ENCODE peak calls at places on chromosomes 4 and X, in five cellular contexts. M is coronary artery, J is colonic mucosa, G is hepatocyte, S is dorsolateral prefrontal cortex. P is an unnamed sample.

GRCh38 chr4:133759428-133759827 is 442.2 kb downstream of the PABPC4L start:
- DNase-seq in M (no peak), J (no peak), G (no peak), S (no peak), P (no peak)

GRCh38 chrX:40552768-40553167 is 28.0 kb upstream of the ATP6AP2 start:
- DNase-seq in M (no peak), J (no peak), G (no peak), S (no peak), P (no peak)

GRCh38 chrX:20056704-20057103 is 60.0 kb downstream of the MAP7D2 start:
- DNase-seq in M (no peak), J (no peak), G (peak; percentile 8), S (peak; percentile 49), P (no peak)

GRCh38 chr4:37956941-37957340 is 3.3 kb upstream of the PTTG2 start:
- DNase-seq in M (no peak), J (no peak), G (no peak), S (no peak), P (no peak)

GRCh38 chr4:6999172-7000086 is 43.7 kb upstream of the TADA2B start:
- DNase-seq in M (no peak), J (no peak), G (no peak), S (no peak), P (no peak)

GRCh38 chr4:148261861-148262260 is 180.4 kb downstream of the NR3C2 start:
- DNase-seq in M (no peak), J (no peak), G (no peak), S (no peak), P (no peak)

GRCh38 chr4:113945906-113946305 is 33.5 kb downstream of the ARSJ start:
- DNase-seq in M (no peak), J (no peak), G (no peak), S (no peak), P (no peak)

GRCh38 chr4:89331637-89332544 is 24.3 kb upstream of the GPRIN3 start:
- DNase-seq in M (no peak), J (no peak), G (no peak), S (no peak), P (no peak)

GRCh38 chr4:59457576-59457975 is 1742.5 kb upstream of the ADGRL3 start:
- DNase-seq in M (no peak), J (no peak), G (no peak), S (no peak), P (no peak)

GRCh38 chr4:3387154-3387942 is 54.4 kb upstream of the HGFAC start:
- DNase-seq in M (no peak), J (no peak), G (no peak), S (no peak), P (no peak)

GRCh38 chr4:3388461-3389185 is 53.1 kb upstream of the HGFAC start:
- DNase-seq in M (no peak), J (no peak), G (no peak), S (no peak), P (no peak)

GRCh38 chr4:3387943-3388348 is 53.8 kb upstream of the HGFAC start:
- DNase-seq in M (no peak), J (peak; percentile 76), G (no peak), S (no peak), P (peak; percentile 74)

GRCh38 chr4:3389879-3390840 is 51.6 kb upstream of the HGFAC start:
- DNase-seq in M (no peak), J (no peak), G (no peak), S (no peak), P (no peak)

GRCh38 chr4:3389186-3389878 is 52.4 kb upstream of the HGFAC start:
- DNase-seq in M (no peak), J (no peak), G (no peak), S (no peak), P (no peak)
- H3K4me3 ChIP-seq in M (peak overlapping the region; percentile 61), J (no peak overlapping the region), G (no peak overlapping the region), S (peak overlapping the region; percentile 28), P (no peak overlapping the region)

GRCh38 chr4:24978291-24979072 is 52.3 kb downstream of the LGI2 start:
- DNase-seq in M (no peak), J (no peak), G (no peak), S (no peak), P (no peak)

GRCh38 chr4:24975505-24975904 is 55.2 kb downstream of the LGI2 start:
- DNase-seq in M (no peak), J (no peak), G (no peak), S (no peak), P (no peak)

GRCh38 chr4:24984602-24985532 is 45.9 kb downstream of the LGI2 start:
- DNase-seq in M (no peak), J (no peak), G (no peak), S (no peak), P (no peak)

GRCh38 chr4:24980064-24980690 is 50.6 kb downstream of the LGI2 start:
- DNase-seq in M (no peak), J (peak; percentile 61), G (peak; percentile 79), S (peak; percentile 55), P (peak; percentile 54)

GRCh38 chr4:24979554-24979953 is 51.2 kb downstream of the LGI2 start:
- DNase-seq in M (no peak), J (peak; percentile 38), G (no peak), S (no peak), P (peak; percentile 20)
- H3K4me3 ChIP-seq in M (peak overlapping the region; percentile 48), J (no peak overlapping the region), G (no peak overlapping the region), S (peak overlapping the region; percentile 29), P (peak overlapping the region; percentile 3)

DNA sequence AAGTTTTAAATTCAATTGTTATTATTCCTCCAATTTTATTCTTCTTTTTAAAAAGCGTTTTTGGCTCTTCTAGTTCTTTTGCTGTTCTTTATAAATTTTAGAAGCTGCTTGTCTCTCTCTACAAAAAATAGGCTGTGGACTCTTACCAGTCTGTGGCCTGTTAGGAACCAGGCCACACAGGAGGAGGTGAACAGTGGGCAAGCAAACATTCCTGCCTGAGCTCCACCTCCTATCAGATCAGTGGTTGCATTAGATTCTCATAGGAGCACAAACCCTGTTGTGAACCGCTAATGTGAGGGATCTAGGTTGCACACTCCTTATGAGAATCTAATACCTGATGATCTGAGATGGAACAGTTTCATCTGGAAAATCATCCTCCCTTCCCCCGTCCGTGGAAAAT is 23.1 kb downstream of the JADE3 start:
- DNase-seq in M (no peak), J (no peak), G (no peak), S (no peak), P (no peak)
- H3K4me3 ChIP-seq in M (no peak overlapping the region), J (no peak overlapping the region), G (no peak overlapping the region), S (no peak overlapping the region), P (no peak overlapping the region)

GRCh38 chr4:122458625-122459024 is 2.1 kb upstream of the IL2 start:
- DNase-seq in M (no peak), J (no peak), G (peak; percentile 5), S (no peak), P (no peak)
- H3K4me3 ChIP-seq in M (peak overlapping the region; percentile 7), J (no peak overlapping the region), G (no peak overlapping the region), S (no peak overlapping the region), P (no peak overlapping the region)

GRCh38 chr4:140856692-140857091 is 100.5 kb upstream of the TBC1D9 start:
- DNase-seq in M (no peak), J (no peak), G (peak; percentile 18), S (no peak), P (no peak)
- H3K4me3 ChIP-seq in M (no peak overlapping the region), J (no peak overlapping the region), G (no peak overlapping the region), S (no peak overlapping the region), P (no peak overlapping the region)

DNA sequence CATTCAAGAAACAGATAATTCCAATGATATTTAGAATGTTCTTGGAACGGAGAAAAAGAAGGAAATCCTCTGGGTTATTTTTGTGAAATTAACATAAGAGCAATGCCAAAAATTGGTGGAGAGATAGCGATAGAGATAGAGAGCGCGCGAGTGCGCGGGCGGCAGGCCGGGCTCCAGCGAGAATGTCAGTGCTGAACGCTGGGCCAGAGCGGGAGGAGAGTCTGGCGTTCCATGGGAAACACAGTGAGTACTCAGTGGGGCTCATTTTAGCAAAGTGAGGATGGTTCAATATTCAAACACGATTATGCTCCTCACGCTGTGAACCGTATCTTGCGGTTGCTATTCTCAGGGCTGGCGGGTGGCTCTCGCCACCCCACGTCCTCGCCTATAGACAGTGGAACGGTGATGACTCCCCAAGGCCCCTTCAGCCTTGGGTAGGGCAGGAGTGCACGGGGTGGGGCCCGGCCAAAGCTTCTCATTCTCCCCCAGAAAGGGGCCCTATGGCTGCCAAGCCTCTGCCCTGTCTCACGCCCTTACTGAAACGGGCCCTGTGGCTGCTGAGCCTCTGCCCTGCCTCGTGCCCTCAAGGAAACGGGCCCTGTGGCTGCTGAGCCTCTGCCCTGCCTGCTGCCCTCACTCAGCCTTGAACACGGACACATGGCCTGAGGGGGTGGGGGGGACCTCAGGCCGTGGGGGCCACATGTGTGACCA is 16.9 kb downstream of the CPLX1 start:
- DNase-seq in M (no peak), J (no peak), G (no peak), S (peak; percentile 84), P (no peak)
- H3K4me3 ChIP-seq in M (no peak overlapping the region), J (no peak overlapping the region), G (no peak overlapping the region), S (no peak overlapping the region), P (no peak overlapping the region)

GRCh38 chr4:85821688-85822087 is 346.7 kb downstream of the ARHGAP24 start:
- DNase-seq in M (no peak), J (no peak), G (no peak), S (no peak), P (no peak)

GRCh38 chr4:85825937-85826678 is 351.2 kb downstream of the ARHGAP24 start:
- DNase-seq in M (peak; percentile 72), J (peak; percentile 41), G (peak; percentile 68), S (no peak), P (peak; percentile 24)

GRCh38 chr4:85823295-85823694 is 348.3 kb downstream of the ARHGAP24 start:
- DNase-seq in M (no peak), J (no peak), G (no peak), S (no peak), P (no peak)

GRCh38 chr4:85828295-85828910 is 353.5 kb downstream of the ARHGAP24 start:
- DNase-seq in M (no peak), J (no peak), G (no peak), S (no peak), P (no peak)

GRCh38 chr4:85824166-85824945 is 349.4 kb downstream of the ARHGAP24 start:
- DNase-seq in M (no peak), J (no peak), G (no peak), S (no peak), P (no peak)
- H3K4me3 ChIP-seq in M (no peak overlapping the region), J (no peak overlapping the region), G (no peak overlapping the region), S (no peak overlapping the region), P (no peak overlapping the region)